ENCODE peak calls at places on chromosomes 12 and 14, in seven cellular contexts. U is fibroblast of pulmonary artery, W is renal cortical epithelial cell, A is fibroblast of the aortic adventitia, S is iPS-NIHi11, I is stromal cell of bone marrow, N is B cell. C is an unnamed sample.

GRCh38 chr14:71319646-71320045 is 412.4 kb downstream of the PCNX1 start:
- DNase-seq in U (peak), W (no peak), A (peak), S (peak), I (peak), N (no peak), C (no peak)

GRCh38 chr14:101876539-101876938 is 87.8 kb upstream of the DYNC1H1 start:
- DNase-seq in U (peak), W (no peak), A (peak), S (no peak), I (peak), N (peak), C (peak)

GRCh38 chr14:84237881-84238280 is 1292.1 kb upstream of the FLRT2 start:
- DNase-seq in U (peak), W (no peak), A (no peak), S (no peak), I (no peak), N (no peak), C (no peak)

GRCh38 chr14:71290960-71291466 is 383.8 kb downstream of the PCNX1 start:
- DNase-seq in U (peak), W (peak), A (peak), S (no peak), I (peak), N (no peak), C (peak)

GRCh38 chr12:39236994-39237393 is 205.9 kb downstream of the KIF21A start:
- DNase-seq in U (peak), W (peak), A (peak), S (no peak), I (no peak), N (no peak), C (no peak)

GRCh38 chr14:65776193-65776592 is 363.7 kb downstream of the FUT8 start:
- DNase-seq in U (no peak), W (no peak), A (peak), S (no peak), I (no peak), N (no peak), C (no peak)

GRCh38 chr12:28759334-28759733 is 389.7 kb upstream of the FAR2 start:
- DNase-seq in U (peak), W (peak), A (peak), S (peak), I (peak), N (no peak), C (no peak)

GRCh38 chr14:104973215-104974145 is 4.7 kb downstream of the AHNAK2 start:
- DNase-seq in U (peak), W (peak), A (peak), S (no peak), I (peak), N (no peak), C (peak)

GRCh38 chr12:69822205-69822860 is 2.7 kb upstream of the MYRFL start:
- DNase-seq in U (no peak), W (no peak), A (no peak), S (no peak), I (no peak), N (no peak), C (no peak)

GRCh38 chr12:28167981-28168485 is 22.2 kb upstream of the CCDC91 start:
- DNase-seq in U (no peak), W (no peak), A (no peak), S (no peak), I (no peak), N (no peak), C (no peak)

GRCh38 chr14:51002406-51002984 is 58.2 kb upstream of the PYGL start:
- DNase-seq in U (no peak), W (no peak), A (no peak), S (no peak), I (no peak), N (no peak), C (no peak)

GRCh38 chr14:106691601-106692291 is 1165.4 kb downstream of the TMEM121 start:
- DNase-seq in U (no peak), W (no peak), A (no peak), S (no peak), I (no peak), N (peak), C (no peak)

GRCh38 chr12:3097836-3098235 is 20.7 kb downstream of the TSPAN9 start:
- DNase-seq in U (no peak), W (peak), A (no peak), S (no peak), I (no peak), N (no peak), C (no peak)

GRCh38 chr12:90065301-90065801 is 356.7 kb upstream of the ATP2B1 start:
- DNase-seq in U (no peak), W (peak), A (no peak), S (no peak), I (no peak), N (no peak), C (no peak)

GRCh38 chr14:87874676-87875075 is 118.3 kb downstream of the GALC start:
- DNase-seq in U (no peak), W (peak), A (no peak), S (no peak), I (no peak), N (no peak), C (no peak)

GRCh38 chr14:71776463-71777359 is 155.5 kb upstream of the RGS6 start:
- DNase-seq in U (peak), W (peak), A (peak), S (peak), I (no peak), N (no peak), C (no peak)

GRCh38 chr14:100901391-100902183 is 1.9 kb downstream of the RTL1 start:
- DNase-seq in U (no peak), W (no peak), A (no peak), S (no peak), I (no peak), N (peak), C (no peak)

GRCh38 chr14:92973265-92973797 is 50.4 kb downstream of the CHGA start:
- DNase-seq in U (peak), W (peak), A (peak), S (peak), I (peak), N (no peak), C (peak)

GRCh38 chr14:50113381-50113811 is 3.0 kb downstream of the VCPKMT start:
- DNase-seq in U (no peak), W (no peak), A (no peak), S (no peak), I (no peak), N (peak), C (no peak)

GRCh38 chr12:48184549-48184922 is 1.1 kb downstream of the CCDC184 start:
- DNase-seq in U (no peak), W (no peak), A (no peak), S (no peak), I (no peak), N (no peak), C (no peak)

GRCh38 chr12:92248977-92249376 is 103.3 kb upstream of the BTG1 start:
- DNase-seq in U (no peak), W (no peak), A (no peak), S (no peak), I (no peak), N (no peak), C (no peak)

GRCh38 chr14:90467501-90467900 is 70.7 kb downstream of the CALM1 start:
- DNase-seq in U (no peak), W (peak), A (no peak), S (no peak), I (no peak), N (no peak), C (no peak)

GRCh38 chr12:30694412-30694955 is 1.2 kb downstream of the IPO8 start:
- DNase-seq in U (no peak), W (peak), A (peak), S (peak), I (no peak), N (no peak), C (no peak)

GRCh38 chr12:46209914-46210834 is 58.7 kb downstream of the SLC38A1 start:
- DNase-seq in U (peak), W (peak), A (peak), S (peak), I (no peak), N (no peak), C (no peak)

GRCh38 chr14:80434574-80435321 is 223.4 kb upstream of the DIO2 start:
- DNase-seq in U (no peak), W (peak), A (peak), S (no peak), I (no peak), N (no peak), C (no peak)

C was measured in HFF-Myc.